ENCODE peak calls at places on chromosomes 11 and 22, in ten cellular contexts. B, T, F, M, O, N, Y, R, X and G are unnamed samples.

GRCh38 chr22:49365191-49365837 is 462.4 kb downstream of the BRD1 start:
- DNase-seq in M (no peak), T (no peak), B (peak), X (no peak), F (no peak), Y (peak), R (no peak), O (no peak), N (no peak), G (no peak)

GRCh38 chr22:41285441-41285819 is 557 bp downstream of the RANGAP1 start:
- DNase-seq in M (peak), O (peak), X (peak), N (peak), R (peak), F (peak), T (peak), Y (peak), B (peak), G (peak)

GRCh38 chr11:64891215-64891848 is 12.9 kb upstream of the EHD1 start:
- DNase-seq in M (no peak), O (no peak), R (no peak), N (no peak), B (no peak), Y (no peak), X (no peak), F (no peak), T (no peak), G (no peak)

GRCh38 chr11:16148301-16148787 is 208.0 kb downstream of the SOX6 start:
- DNase-seq in M (no peak), R (no peak), F (no peak), B (no peak), O (no peak), N (no peak), X (no peak), Y (no peak), T (no peak), G (no peak)

GRCh38 chr11:28017816-28018215 is 90.1 kb downstream of the KIF18A start:
- DNase-seq in M (no peak), X (no peak), O (no peak), Y (no peak), N (no peak), T (no peak), R (no peak), F (peak), B (no peak), G (no peak)

GRCh38 chr11:64654439-64654838 is 63.4 kb downstream of the SLC22A12 start:
- DNase-seq in Y (no peak), F (no peak), O (no peak), B (no peak), M (no peak), R (no peak), X (no peak), T (no peak), N (no peak), G (no peak)

GRCh38 chr11:2463766-2464277 is 19.0 kb downstream of the KCNQ1 start:
- DNase-seq in B (peak), Y (no peak), N (no peak), T (no peak), M (no peak), F (no peak), R (no peak), X (no peak), O (no peak), G (no peak)

GRCh38 chr22:40325315-40325714 is 21.0 kb upstream of the ADSL start:
- DNase-seq in T (no peak), R (no peak), M (no peak), Y (no peak), B (no peak), O (peak), F (no peak), X (no peak), N (no peak), G (no peak)

GRCh38 chr11:55501014-55501413 is 53.3 kb upstream of the OR4C15 start:
- DNase-seq in F (no peak), O (no peak), T (no peak), M (no peak), X (no peak), Y (no peak), B (no peak), N (no peak), R (no peak), G (no peak)

GRCh38 chr11:45079943-45080719 is 66.3 kb upstream of the PRDM11 start:
- DNase-seq in M (no peak), O (peak), B (peak), F (no peak), N (no peak), Y (no peak), X (no peak), R (no peak), T (no peak), G (no peak)

GRCh38 chr11:73290536-73290935 is 17.5 kb upstream of the ARHGEF17 start:
- DNase-seq in Y (no peak), X (no peak), R (no peak), B (peak), F (no peak), O (no peak), T (no peak), M (no peak), N (no peak), G (no peak)

DNA sequence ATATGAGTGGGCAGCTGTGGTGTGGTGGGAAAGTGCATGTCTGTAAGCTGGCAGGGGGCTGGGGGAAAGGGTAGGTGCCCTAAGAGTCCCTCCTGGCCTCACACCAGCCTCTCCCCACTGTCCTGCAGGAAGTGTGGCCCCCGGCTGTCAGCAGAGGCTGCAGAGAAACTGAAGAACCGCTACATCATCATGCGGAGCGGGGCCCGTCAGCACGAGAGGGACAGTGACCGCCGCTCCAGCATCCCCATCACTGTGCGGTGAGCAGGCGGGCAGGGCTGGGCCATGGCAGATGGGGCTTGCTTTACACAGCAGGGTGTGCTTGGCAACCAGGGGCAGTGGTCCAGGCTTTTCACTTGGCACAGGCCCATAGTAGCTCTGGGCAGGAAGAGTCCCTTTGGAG is 19.8 kb downstream of the MCM5 start:
- DNase-seq in B (no peak), F (no peak), R (no peak), T (no peak), O (no peak), Y (no peak), M (no peak), N (no peak), X (no peak), G (no peak)
- H3K4me3 ChIP-seq in B (no peak), F (no peak), R (no peak), T (no peak), O (no peak), Y (no peak), M (no peak), N (no peak), X (no peak), G (no peak)

GRCh38 chr11:86818466-86819282 is 18.3 kb downstream of the PRSS23 start:
- DNase-seq in B (no peak), R (no peak), X (peak), M (no peak), T (no peak), Y (no peak), N (no peak), F (peak), O (no peak), G (peak)
- H3K27ac ChIP-seq in B (no peak), R (no peak), X (peak), M (no peak), T (peak), Y (peak), N (no peak), F (no peak), O (no peak), G (no peak)

DNA sequence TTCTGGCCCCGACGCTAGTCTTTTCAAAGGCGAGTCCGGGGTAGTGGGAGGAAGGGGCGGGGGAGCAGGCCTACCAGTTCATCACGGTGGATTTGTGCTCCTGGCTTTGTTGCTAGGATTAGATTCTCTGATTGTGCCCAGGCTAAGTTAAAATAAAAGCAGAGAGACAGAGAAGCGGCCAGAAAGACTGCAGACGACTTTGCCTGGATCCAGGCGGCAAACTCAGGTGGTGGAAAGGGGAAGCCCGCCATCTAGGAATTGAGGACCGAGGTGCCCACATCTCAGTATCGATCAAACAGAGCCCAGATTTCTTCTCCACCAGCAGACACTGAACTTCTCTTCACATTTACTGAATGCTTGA is 2.6 kb downstream of the FAT3 start:
- DNase-seq in Y (no peak), N (no peak), B (no peak), F (no peak), X (peak), O (no peak), R (no peak), M (no peak), T (no peak), G (no peak)
- H3K4me3 ChIP-seq in Y (peak), N (no peak), B (no peak), F (no peak), X (peak), O (no peak), R (peak), M (peak), T (no peak), G (no peak)

GRCh38 chr22:39147335-39148023 is 5.0 kb downstream of the CBX7 start:
- DNase-seq in T (no peak), Y (peak), B (peak), M (no peak), N (no peak), O (no peak), X (no peak), F (no peak), R (no peak), G (no peak)
- H3K27ac ChIP-seq in T (peak), Y (peak), B (peak), M (peak), N (no peak), O (peak), X (no peak), F (no peak), R (peak), G (no peak)

GRCh38 chr11:118917488-118918127 is 8.1 kb downstream of the BCL9L start:
- DNase-seq in T (peak), O (peak), X (no peak), M (peak), R (peak), F (peak), B (peak), N (no peak), Y (peak), G (no peak)
- H3K4me3 ChIP-seq in T (peak), O (no peak), X (no peak), M (peak), R (peak), F (no peak), B (no peak), N (no peak), Y (peak), G (peak)